ENCODE peak calls at places on chromosomes 5 and 9, in six cellular contexts. One of them, this sample, is unnamed.

GRCh38 chr5:149913449-149914419 is 30.9 kb downstream of the PDE6A start:
- DNase-seq in gastrocnemius medialis: no peak
- DNase-seq in suprapubic skin: no peak
- DNase-seq in IMR-90: no peak
- DNase-seq in Peyer's patch: no peak
- DNase-seq in spleen: no peak
- DNase-seq in this sample: no peak

GRCh38 chr5:89064054-89064453 is 181.1 kb upstream of the MEF2C start:
- DNase-seq in gastrocnemius medialis: no peak
- DNase-seq in suprapubic skin: no peak
- DNase-seq in IMR-90: no peak
- DNase-seq in Peyer's patch: no peak
- DNase-seq in spleen: no peak
- DNase-seq in this sample: no peak

GRCh38 chr5:146137967-146138403 is 32.6 kb upstream of the PLAC8L1 start:
- DNase-seq in gastrocnemius medialis: no peak
- DNase-seq in suprapubic skin: no peak
- DNase-seq in IMR-90: peak
- DNase-seq in Peyer's patch: no peak
- DNase-seq in spleen: no peak
- DNase-seq in this sample: no peak

GRCh38 chr5:172943283-172943841 is 15.9 kb upstream of the RPL26L1 start:
- DNase-seq in gastrocnemius medialis: no peak
- DNase-seq in suprapubic skin: no peak
- DNase-seq in IMR-90: peak
- DNase-seq in Peyer's patch: no peak
- DNase-seq in spleen: peak
- DNase-seq in this sample: no peak

GRCh38 chr5:14668247-14668646 is 3.7 kb downstream of the OTULIN start:
- DNase-seq in gastrocnemius medialis: no peak
- DNase-seq in suprapubic skin: no peak
- DNase-seq in IMR-90: no peak
- DNase-seq in Peyer's patch: no peak
- DNase-seq in spleen: no peak
- DNase-seq in this sample: peak

GRCh38 chr9:74556685-74557084 is 59.5 kb downstream of the RORB start:
- DNase-seq in gastrocnemius medialis: no peak
- DNase-seq in suprapubic skin: no peak
- DNase-seq in IMR-90: no peak
- DNase-seq in Peyer's patch: no peak
- DNase-seq in spleen: no peak
- DNase-seq in this sample: no peak

GRCh38 chr9:81754245-81754644 is 64.9 kb upstream of the TLE1 start:
- DNase-seq in gastrocnemius medialis: no peak
- DNase-seq in suprapubic skin: no peak
- DNase-seq in IMR-90: peak
- DNase-seq in Peyer's patch: no peak
- DNase-seq in spleen: no peak
- DNase-seq in this sample: no peak

GRCh38 chr9:129656795-129657390 is 8.6 kb upstream of the PRRX2 start:
- DNase-seq in gastrocnemius medialis: no peak
- DNase-seq in suprapubic skin: no peak
- DNase-seq in IMR-90: peak
- DNase-seq in Peyer's patch: no peak
- DNase-seq in spleen: no peak
- DNase-seq in this sample: no peak

GRCh38 chr5:57280811-57281301 is 107.0 kb downstream of the GPBP1 start:
- DNase-seq in gastrocnemius medialis: no peak
- DNase-seq in suprapubic skin: no peak
- DNase-seq in IMR-90: no peak
- DNase-seq in Peyer's patch: no peak
- DNase-seq in spleen: no peak
- DNase-seq in this sample: no peak

GRCh38 chr9:37512439-37512838 is 26.7 kb downstream of the POLR1E start:
- DNase-seq in gastrocnemius medialis: no peak
- DNase-seq in suprapubic skin: no peak
- DNase-seq in IMR-90: no peak
- DNase-seq in Peyer's patch: no peak
- DNase-seq in spleen: no peak
- DNase-seq in this sample: no peak

GRCh38 chr5:115309751-115310370 is 13.4 kb upstream of the CCDC112 start:
- DNase-seq in gastrocnemius medialis: no peak
- DNase-seq in suprapubic skin: no peak
- DNase-seq in IMR-90: peak
- DNase-seq in Peyer's patch: no peak
- DNase-seq in spleen: no peak
- DNase-seq in this sample: no peak

GRCh38 chr5:148960070-148960769 is 102.6 kb downstream of the SH3TC2 start:
- DNase-seq in gastrocnemius medialis: no peak
- DNase-seq in suprapubic skin: no peak
- DNase-seq in IMR-90: no peak
- DNase-seq in Peyer's patch: no peak
- DNase-seq in spleen: no peak
- DNase-seq in this sample: no peak

GRCh38 chr5:73122875-73123810 is 2.8 kb downstream of the TMEM171 start:
- DNase-seq in gastrocnemius medialis: no peak
- DNase-seq in suprapubic skin: no peak
- DNase-seq in IMR-90: peak
- DNase-seq in Peyer's patch: no peak
- DNase-seq in spleen: no peak
- DNase-seq in this sample: no peak

GRCh38 chr5:11904270-11904906 is at the start of gene CTNND2:
- DNase-seq in gastrocnemius medialis: no peak
- DNase-seq in suprapubic skin: no peak
- DNase-seq in IMR-90: no peak
- DNase-seq in Peyer's patch: no peak
- DNase-seq in spleen: peak
- DNase-seq in this sample: no peak

GRCh38 chr5:135009736-135010501 is 24.1 kb downstream of the PITX1 start:
- DNase-seq in gastrocnemius medialis: no peak
- DNase-seq in suprapubic skin: no peak
- DNase-seq in IMR-90: no peak
- DNase-seq in Peyer's patch: no peak
- DNase-seq in spleen: peak
- DNase-seq in this sample: no peak

GRCh38 chr5:135007305-135007704 is 26.7 kb downstream of the PITX1 start:
- DNase-seq in gastrocnemius medialis: no peak
- DNase-seq in suprapubic skin: no peak
- DNase-seq in IMR-90: no peak
- DNase-seq in Peyer's patch: no peak
- DNase-seq in spleen: peak
- DNase-seq in this sample: no peak

GRCh38 chr5:135007749-135008363 is 26.2 kb downstream of the PITX1 start:
- DNase-seq in gastrocnemius medialis: no peak
- DNase-seq in suprapubic skin: no peak
- DNase-seq in IMR-90: no peak
- DNase-seq in Peyer's patch: no peak
- DNase-seq in spleen: peak
- DNase-seq in this sample: no peak

GRCh38 chr5:135008981-135009735 is 24.9 kb downstream of the PITX1 start:
- DNase-seq in gastrocnemius medialis: no peak
- DNase-seq in suprapubic skin: no peak
- DNase-seq in IMR-90: no peak
- DNase-seq in Peyer's patch: no peak
- DNase-seq in spleen: peak
- DNase-seq in this sample: no peak

GRCh38 chr5:135008556-135008955 is 25.5 kb downstream of the PITX1 start:
- DNase-seq in gastrocnemius medialis: no peak
- DNase-seq in suprapubic skin: no peak
- DNase-seq in IMR-90: no peak
- DNase-seq in Peyer's patch: no peak
- DNase-seq in spleen: peak
- DNase-seq in this sample: no peak
- TF ChIP-seq POLR2A in gastrocnemius medialis: no peak
- TF ChIP-seq POLR2A in suprapubic skin: no peak
- TF ChIP-seq POLR2A in IMR-90: no peak
- TF ChIP-seq POLR2A in Peyer's patch: no peak
- TF ChIP-seq POLR2A in spleen: no peak
- TF ChIP-seq POLR2A in this sample: no peak

DNA sequence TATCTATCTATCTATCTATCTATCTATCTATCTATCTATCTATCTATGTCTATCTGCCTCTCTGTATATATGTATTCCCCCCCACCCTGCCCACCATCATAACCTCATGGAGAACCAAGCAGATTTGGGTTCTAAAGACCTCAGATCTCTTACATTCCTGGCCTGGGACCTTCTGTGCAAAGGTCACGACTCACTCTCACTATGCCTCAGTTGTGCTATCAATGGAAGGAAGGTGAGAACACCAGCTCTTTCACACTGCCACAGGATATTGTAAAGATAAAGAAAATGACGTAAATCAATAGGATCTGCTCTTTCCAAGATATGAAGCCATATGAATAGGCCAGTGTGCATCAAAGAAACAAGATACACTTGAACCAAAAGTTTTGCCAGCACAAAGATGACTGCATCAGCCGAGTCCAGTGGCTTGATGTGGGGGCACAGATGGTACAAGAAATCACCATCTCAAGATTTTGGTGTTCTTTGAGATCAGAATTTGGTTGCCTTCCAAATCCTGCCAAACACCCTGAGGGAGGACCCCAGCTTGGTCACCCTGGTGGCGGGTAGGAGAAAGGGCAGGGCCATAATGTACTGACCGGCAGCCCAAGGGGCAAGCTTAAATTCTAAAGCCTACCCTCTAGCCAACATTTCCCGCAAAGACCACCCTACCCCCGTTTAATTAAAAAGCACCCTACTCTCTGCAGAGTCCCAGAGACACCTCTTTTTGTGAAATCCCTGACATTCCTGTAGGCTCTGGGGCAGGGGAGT is 8.4 kb upstream of the FGF1 start:
- DNase-seq in gastrocnemius medialis: no peak
- DNase-seq in suprapubic skin: no peak
- DNase-seq in IMR-90: no peak
- DNase-seq in Peyer's patch: no peak
- DNase-seq in spleen: no peak
- DNase-seq in this sample: no peak
- TF ChIP-seq CTCF in gastrocnemius medialis: no peak
- TF ChIP-seq CTCF in suprapubic skin: no peak
- TF ChIP-seq CTCF in IMR-90: no peak
- TF ChIP-seq CTCF in Peyer's patch: no peak
- TF ChIP-seq CTCF in spleen: no peak
- TF ChIP-seq CTCF in this sample: no peak

GRCh38 chr5:55483903-55484302 is 50.9 kb downstream of the PLPP1 start:
- DNase-seq in gastrocnemius medialis: no peak
- DNase-seq in suprapubic skin: no peak
- DNase-seq in IMR-90: no peak
- DNase-seq in Peyer's patch: no peak
- DNase-seq in spleen: no peak
- DNase-seq in this sample: no peak

GRCh38 chr5:55484531-55484930 is 50.2 kb downstream of the PLPP1 start:
- DNase-seq in gastrocnemius medialis: no peak
- DNase-seq in suprapubic skin: no peak
- DNase-seq in IMR-90: no peak
- DNase-seq in Peyer's patch: no peak
- DNase-seq in spleen: no peak
- DNase-seq in this sample: no peak

GRCh38 chr5:55481293-55481900 is 53.4 kb downstream of the PLPP1 start:
- DNase-seq in gastrocnemius medialis: no peak
- DNase-seq in suprapubic skin: no peak
- DNase-seq in IMR-90: no peak
- DNase-seq in Peyer's patch: no peak
- DNase-seq in spleen: no peak
- DNase-seq in this sample: no peak

GRCh38 chr5:55480781-55481180 is 54.0 kb downstream of the PLPP1 start:
- DNase-seq in gastrocnemius medialis: no peak
- DNase-seq in suprapubic skin: no peak
- DNase-seq in IMR-90: peak
- DNase-seq in Peyer's patch: no peak
- DNase-seq in spleen: no peak
- DNase-seq in this sample: no peak

DNA sequence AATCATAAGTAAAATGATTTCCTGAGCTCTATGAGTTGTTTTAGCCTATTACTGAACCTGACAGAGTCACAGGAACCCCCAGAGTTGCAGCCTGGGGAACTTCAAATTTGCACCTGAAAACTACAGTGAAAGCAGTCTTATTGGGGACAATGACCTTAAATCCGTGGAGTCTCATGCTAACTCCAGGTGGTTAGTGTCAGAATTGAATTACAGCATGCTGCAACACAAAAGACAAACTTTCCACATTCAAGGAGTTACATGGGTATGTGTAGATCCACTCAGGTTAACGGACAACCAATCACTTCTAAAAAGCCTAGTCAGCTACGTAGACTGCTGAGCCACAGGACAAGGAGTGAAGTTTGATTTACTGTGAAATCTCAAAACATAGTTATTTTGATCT is 49.7 kb downstream of the PLPP1 start:
- DNase-seq in gastrocnemius medialis: no peak
- DNase-seq in suprapubic skin: no peak
- DNase-seq in IMR-90: no peak
- DNase-seq in Peyer's patch: no peak
- DNase-seq in spleen: no peak
- DNase-seq in this sample: no peak
- TF ChIP-seq POLR2A in gastrocnemius medialis: no peak
- TF ChIP-seq POLR2A in suprapubic skin: no peak
- TF ChIP-seq POLR2A in IMR-90: no peak
- TF ChIP-seq POLR2A in Peyer's patch: no peak
- TF ChIP-seq POLR2A in spleen: no peak
- TF ChIP-seq POLR2A in this sample: no peak

GRCh38 chr9:6383551-6384225 is 29.3 kb upstream of the UHRF2 start:
- DNase-seq in gastrocnemius medialis: no peak
- DNase-seq in suprapubic skin: no peak
- DNase-seq in IMR-90: peak
- DNase-seq in Peyer's patch: no peak
- DNase-seq in spleen: no peak
- DNase-seq in this sample: no peak
- TF ChIP-seq CTCF in gastrocnemius medialis: no peak
- TF ChIP-seq CTCF in suprapubic skin: no peak
- TF ChIP-seq CTCF in IMR-90: no peak
- TF ChIP-seq CTCF in Peyer's patch: no peak
- TF ChIP-seq CTCF in spleen: no peak
- TF ChIP-seq CTCF in this sample: no peak

DNA sequence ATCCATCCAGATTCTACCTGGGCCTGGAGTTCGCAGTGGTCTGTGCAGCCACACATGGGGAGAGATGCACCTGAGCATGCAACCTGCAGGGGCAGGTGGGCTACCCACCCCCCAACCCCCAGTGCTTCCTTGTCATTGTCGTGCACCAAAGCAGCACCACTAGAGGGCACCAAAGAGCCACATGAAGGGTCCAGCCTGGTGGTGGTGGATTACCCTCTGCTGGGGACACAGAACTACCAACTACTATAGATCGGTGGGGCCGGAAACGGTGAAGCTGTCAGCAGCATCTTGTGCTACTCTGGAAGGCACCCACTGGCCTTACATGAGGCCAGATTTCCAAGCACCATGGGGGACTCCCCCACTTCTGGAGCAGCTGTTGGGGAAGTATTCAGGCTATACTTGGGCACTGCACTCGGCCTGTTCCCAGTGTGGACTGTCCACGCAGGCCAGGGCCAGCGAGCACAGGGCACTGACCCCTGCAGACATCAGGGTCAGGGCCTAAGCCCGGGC is 60.2 kb upstream of the TBC1D2 start:
- DNase-seq in gastrocnemius medialis: peak
- DNase-seq in suprapubic skin: peak
- DNase-seq in IMR-90: peak
- DNase-seq in Peyer's patch: peak
- DNase-seq in spleen: peak
- DNase-seq in this sample: peak
- TF ChIP-seq POLR2A in gastrocnemius medialis: no peak
- TF ChIP-seq POLR2A in suprapubic skin: no peak
- TF ChIP-seq POLR2A in IMR-90: peak
- TF ChIP-seq POLR2A in Peyer's patch: no peak
- TF ChIP-seq POLR2A in spleen: no peak
- TF ChIP-seq POLR2A in this sample: no peak

This sample was measured in right lobe of liver.